ENCODE peak calls at places on chromosome 20, in six cellular contexts. One of them, this sample, is unnamed. For H3K9me3 and H3K27me3, the result is how much of the 10 kb centered on the place peaks cover.

GRCh38 chr20:25584905-25585704 is at the start of gene NINL:
- DNase-seq in spleen: peak
- DNase-seq in colonic mucosa: peak
- DNase-seq in right cardiac atrium: peak
- DNase-seq in left lung: peak
- DNase-seq in neural progenitor cell: peak
- DNase-seq in this sample: peak

GRCh38 chr20:59152559-59153354 is 10.9 kb upstream of the ZNF831 start:
- DNase-seq in spleen: no peak
- DNase-seq in right cardiac atrium: no peak
- DNase-seq in colonic mucosa: no peak
- DNase-seq in neural progenitor cell: no peak
- DNase-seq in left lung: peak
- DNase-seq in this sample: no peak

GRCh38 chr20:54293526-54293925 is 85.6 kb downstream of the PFDN4 start:
- DNase-seq in spleen: no peak
- DNase-seq in neural progenitor cell: no peak
- DNase-seq in left lung: no peak
- DNase-seq in colonic mucosa: no peak
- DNase-seq in right cardiac atrium: no peak
- DNase-seq in this sample: peak

GRCh38 chr20:5835870-5836269 is 85.7 kb downstream of the SHLD1 start:
- DNase-seq in colonic mucosa: no peak
- DNase-seq in left lung: no peak
- DNase-seq in spleen: no peak
- DNase-seq in right cardiac atrium: no peak
- DNase-seq in neural progenitor cell: no peak
- DNase-seq in this sample: no peak

GRCh38 chr20:57298457-57298856 is 31.1 kb upstream of the SPO11 start:
- DNase-seq in spleen: no peak
- DNase-seq in left lung: no peak
- DNase-seq in neural progenitor cell: no peak
- DNase-seq in colonic mucosa: no peak
- DNase-seq in right cardiac atrium: no peak
- DNase-seq in this sample: no peak

GRCh38 chr20:38278763-38279162 is 18.2 kb upstream of the KIAA1755 start:
- DNase-seq in left lung: no peak
- DNase-seq in neural progenitor cell: no peak
- DNase-seq in right cardiac atrium: no peak
- DNase-seq in colonic mucosa: no peak
- DNase-seq in spleen: no peak
- DNase-seq in this sample: no peak

GRCh38 chr20:35129647-35130069 is 17.5 kb downstream of the EDEM2 start:
- DNase-seq in neural progenitor cell: no peak
- DNase-seq in colonic mucosa: no peak
- DNase-seq in right cardiac atrium: no peak
- DNase-seq in spleen: no peak
- DNase-seq in left lung: no peak
- DNase-seq in this sample: peak

GRCh38 chr20:31516651-31517050 is 2.4 kb downstream of the HM13 start:
- DNase-seq in right cardiac atrium: no peak
- DNase-seq in left lung: no peak
- DNase-seq in colonic mucosa: no peak
- DNase-seq in spleen: no peak
- DNase-seq in neural progenitor cell: no peak
- DNase-seq in this sample: no peak

GRCh38 chr20:18380908-18381529 is 85.8 kb downstream of the DZANK1 start:
- DNase-seq in left lung: no peak
- DNase-seq in right cardiac atrium: no peak
- DNase-seq in neural progenitor cell: peak
- DNase-seq in colonic mucosa: no peak
- DNase-seq in spleen: no peak
- DNase-seq in this sample: no peak

GRCh38 chr20:63847374-63848002 is 13.8 kb upstream of the ABHD16B start:
- DNase-seq in left lung: no peak
- DNase-seq in colonic mucosa: no peak
- DNase-seq in spleen: peak
- DNase-seq in neural progenitor cell: peak
- DNase-seq in right cardiac atrium: peak
- DNase-seq in this sample: no peak

GRCh38 chr20:31566658-31567379 is 38.3 kb upstream of the ID1 start:
- DNase-seq in spleen: no peak
- DNase-seq in left lung: no peak
- DNase-seq in neural progenitor cell: no peak
- DNase-seq in colonic mucosa: no peak
- DNase-seq in right cardiac atrium: no peak
- DNase-seq in this sample: no peak

GRCh38 chr20:63337786-63338420 is 23.2 kb downstream of the CHRNA4 start:
- DNase-seq in left lung: no peak
- DNase-seq in spleen: no peak
- DNase-seq in right cardiac atrium: peak
- DNase-seq in neural progenitor cell: no peak
- DNase-seq in colonic mucosa: no peak
- DNase-seq in this sample: no peak

GRCh38 chr20:37943501-37944455 is 40.9 kb downstream of the VSTM2L start:
- DNase-seq in neural progenitor cell: no peak
- DNase-seq in left lung: no peak
- DNase-seq in right cardiac atrium: no peak
- DNase-seq in colonic mucosa: peak
- DNase-seq in spleen: no peak
- DNase-seq in this sample: no peak

GRCh38 chr20:13610205-13610604 is 28.5 kb downstream of the TASP1 start:
- DNase-seq in neural progenitor cell: peak
- DNase-seq in right cardiac atrium: no peak
- DNase-seq in colonic mucosa: no peak
- DNase-seq in left lung: no peak
- DNase-seq in spleen: no peak
- DNase-seq in this sample: no peak

GRCh38 chr20:45011108-45011526 is 44.8 kb downstream of the STK4 start:
- DNase-seq in left lung: no peak
- DNase-seq in neural progenitor cell: peak
- DNase-seq in colonic mucosa: peak
- DNase-seq in right cardiac atrium: peak
- DNase-seq in spleen: no peak
- DNase-seq in this sample: peak

GRCh38 chr20:44967207-44967807 is 995 bp downstream of the STK4 start:
- DNase-seq in right cardiac atrium: no peak
- DNase-seq in left lung: no peak
- DNase-seq in colonic mucosa: peak
- DNase-seq in neural progenitor cell: no peak
- DNase-seq in spleen: no peak
- DNase-seq in this sample: no peak

GRCh38 chr20:20491110-20491783 is 123.3 kb downstream of the INSM1 start:
- DNase-seq in neural progenitor cell: no peak
- DNase-seq in spleen: no peak
- DNase-seq in colonic mucosa: no peak
- DNase-seq in right cardiac atrium: no peak
- DNase-seq in left lung: no peak
- DNase-seq in this sample: no peak

GRCh38 chr20:9260027-9260426 is 191.1 kb downstream of the PLCB4 start:
- DNase-seq in right cardiac atrium: no peak
- DNase-seq in spleen: no peak
- DNase-seq in neural progenitor cell: no peak
- DNase-seq in colonic mucosa: no peak
- DNase-seq in left lung: no peak
- DNase-seq in this sample: no peak

GRCh38 chr20:14997791-14998190 is 660.4 kb upstream of the FLRT3 start:
- DNase-seq in right cardiac atrium: no peak
- DNase-seq in left lung: no peak
- DNase-seq in neural progenitor cell: no peak
- DNase-seq in spleen: no peak
- DNase-seq in colonic mucosa: no peak
- DNase-seq in this sample: no peak

DNA sequence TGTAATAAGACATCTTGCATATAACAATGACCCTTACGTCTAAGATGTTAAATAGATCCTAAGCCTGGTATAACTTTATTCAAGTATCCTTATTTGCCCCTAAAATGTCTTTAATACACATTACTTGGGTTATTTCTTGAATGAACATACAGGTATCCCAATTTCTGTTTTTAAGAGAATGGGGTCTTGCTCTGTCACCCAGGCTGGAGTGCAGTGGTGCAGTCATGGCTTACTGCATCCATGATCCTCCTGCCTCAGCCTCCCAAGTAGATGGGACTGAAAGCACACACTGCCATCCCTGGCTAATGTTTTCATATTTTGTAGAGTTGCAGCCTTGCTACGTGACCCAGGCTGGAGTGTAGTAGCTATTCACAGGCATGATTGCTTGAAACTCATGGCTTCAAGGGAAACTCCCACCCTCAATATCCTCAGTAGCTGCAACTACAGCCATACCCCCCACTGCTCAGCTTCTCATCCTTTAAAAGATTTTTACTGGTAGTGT is 10.4 kb upstream of the ZNFX1 start:
- DNase-seq in neural progenitor cell: no peak
- DNase-seq in colonic mucosa: no peak
- DNase-seq in left lung: no peak
- DNase-seq in spleen: no peak
- DNase-seq in right cardiac atrium: no peak
- DNase-seq in this sample: no peak
- H3K9me3 ChIP-seq in neural progenitor cell: under half
- H3K9me3 ChIP-seq in colonic mucosa: under half
- H3K9me3 ChIP-seq in left lung: under half
- H3K9me3 ChIP-seq in spleen: under half
- H3K9me3 ChIP-seq in right cardiac atrium: under half
- H3K9me3 ChIP-seq in this sample: under half

GRCh38 chr20:40689943-40690835 is 1.2 kb upstream of the MAFB start:
- DNase-seq in left lung: peak
- DNase-seq in neural progenitor cell: peak
- DNase-seq in colonic mucosa: peak
- DNase-seq in right cardiac atrium: peak
- DNase-seq in spleen: peak
- DNase-seq in this sample: peak

GRCh38 chr20:40689100-40689942 is at the start of gene MAFB:
- DNase-seq in colonic mucosa: peak
- DNase-seq in right cardiac atrium: peak
- DNase-seq in spleen: peak
- DNase-seq in left lung: peak
- DNase-seq in neural progenitor cell: peak
- DNase-seq in this sample: peak

GRCh38 chr20:40691566-40692239 is 2.7 kb upstream of the MAFB start:
- DNase-seq in neural progenitor cell: peak
- DNase-seq in spleen: no peak
- DNase-seq in left lung: no peak
- DNase-seq in colonic mucosa: no peak
- DNase-seq in right cardiac atrium: no peak
- DNase-seq in this sample: no peak

GRCh38 chr20:40692240-40693011 is 3.4 kb upstream of the MAFB start:
- DNase-seq in neural progenitor cell: peak
- DNase-seq in left lung: no peak
- DNase-seq in spleen: no peak
- DNase-seq in right cardiac atrium: no peak
- DNase-seq in colonic mucosa: no peak
- DNase-seq in this sample: no peak

DNA sequence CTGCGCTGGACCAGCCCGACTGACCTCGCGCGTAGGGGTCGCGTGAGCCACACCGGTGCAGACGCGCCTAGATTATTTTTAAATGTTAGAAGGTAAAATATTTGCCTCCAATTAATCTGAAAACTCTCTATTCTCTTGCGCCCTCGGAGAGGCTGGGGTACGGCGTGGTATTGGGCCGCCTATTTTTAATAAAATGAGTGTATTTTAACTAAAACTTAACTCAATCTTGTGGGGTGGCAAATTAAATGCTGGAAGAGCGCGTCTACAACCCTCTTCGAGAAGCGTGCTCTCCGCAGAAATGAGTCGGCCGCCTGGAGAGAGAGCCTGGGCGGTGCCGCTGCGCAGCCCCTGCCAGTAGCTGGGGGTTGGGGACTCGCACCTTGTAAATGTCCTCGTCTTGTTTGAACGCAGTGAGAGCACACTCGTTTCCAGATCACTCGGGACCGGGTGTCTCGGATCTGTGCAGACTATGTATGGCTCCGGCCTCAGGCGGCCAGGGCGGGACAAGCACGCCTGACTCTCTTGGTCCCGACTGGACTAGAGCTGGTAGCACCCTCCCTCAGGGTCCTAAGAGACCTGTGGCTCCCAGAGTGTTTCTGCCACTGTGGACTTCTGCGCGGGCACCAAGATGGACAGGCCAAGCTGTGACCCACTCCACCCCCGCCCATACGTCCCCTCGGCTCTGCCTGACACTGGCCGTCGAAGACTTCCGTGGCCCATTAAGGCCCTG is 2.0 kb upstream of the MAFB start:
- DNase-seq in spleen: no peak
- DNase-seq in left lung: no peak
- DNase-seq in colonic mucosa: no peak
- DNase-seq in right cardiac atrium: no peak
- DNase-seq in neural progenitor cell: peak
- DNase-seq in this sample: no peak
- H3K27me3 ChIP-seq in spleen: under half
- H3K27me3 ChIP-seq in left lung: under half
- H3K27me3 ChIP-seq in colonic mucosa: half or more
- H3K27me3 ChIP-seq in right cardiac atrium: under half
- H3K27me3 ChIP-seq in neural progenitor cell: half or more
- H3K27me3 ChIP-seq in this sample: under half

GRCh38 chr20:56157530-56158203 is 90.9 kb upstream of the MC3R start:
- DNase-seq in colonic mucosa: no peak
- DNase-seq in left lung: no peak
- DNase-seq in spleen: no peak
- DNase-seq in right cardiac atrium: no peak
- DNase-seq in neural progenitor cell: no peak
- DNase-seq in this sample: no peak
- H3K9me3 ChIP-seq in colonic mucosa: under half
- H3K9me3 ChIP-seq in left lung: under half
- H3K9me3 ChIP-seq in spleen: under half
- H3K9me3 ChIP-seq in right cardiac atrium: under half
- H3K9me3 ChIP-seq in neural progenitor cell: under half
- H3K9me3 ChIP-seq in this sample: under half

GRCh38 chr20:2756056-2756611 is 44.3 kb downstream of the CPXM1 start:
- DNase-seq in left lung: no peak
- DNase-seq in right cardiac atrium: no peak
- DNase-seq in neural progenitor cell: peak
- DNase-seq in spleen: peak
- DNase-seq in colonic mucosa: no peak
- DNase-seq in this sample: no peak

GRCh38 chr20:2753456-2754040 is 46.9 kb downstream of the CPXM1 start:
- DNase-seq in right cardiac atrium: no peak
- DNase-seq in colonic mucosa: no peak
- DNase-seq in spleen: peak
- DNase-seq in neural progenitor cell: no peak
- DNase-seq in left lung: no peak
- DNase-seq in this sample: no peak

GRCh38 chr20:2755451-2756055 is 44.9 kb downstream of the CPXM1 start:
- DNase-seq in colonic mucosa: no peak
- DNase-seq in right cardiac atrium: no peak
- DNase-seq in neural progenitor cell: no peak
- DNase-seq in left lung: no peak
- DNase-seq in spleen: peak
- DNase-seq in this sample: no peak

GRCh38 chr20:2752631-2753455 is 47.6 kb downstream of the CPXM1 start:
- DNase-seq in right cardiac atrium: peak
- DNase-seq in neural progenitor cell: peak
- DNase-seq in left lung: no peak
- DNase-seq in spleen: peak
- DNase-seq in colonic mucosa: peak
- DNase-seq in this sample: peak

DNA sequence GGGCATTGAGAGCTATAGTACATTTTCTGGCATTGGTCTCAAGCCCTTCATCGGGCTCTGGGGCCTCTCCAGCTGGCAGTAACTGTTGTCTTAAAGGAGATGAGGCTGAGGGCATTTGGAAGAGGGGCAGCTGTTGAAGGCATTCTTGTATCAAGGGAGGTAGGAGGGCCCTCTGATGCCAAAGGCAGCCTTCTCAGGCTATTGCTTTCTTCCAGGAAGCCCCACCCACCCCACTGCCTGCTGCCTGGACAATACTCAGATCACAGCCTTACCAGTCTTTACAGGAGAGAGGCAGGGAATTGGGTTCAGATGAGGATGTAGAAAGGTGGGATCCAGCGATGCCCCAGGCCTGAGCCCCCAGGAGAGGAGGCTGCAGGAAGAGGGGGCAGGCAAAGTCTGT is 46.0 kb downstream of the CPXM1 start:
- DNase-seq in spleen: peak
- DNase-seq in neural progenitor cell: no peak
- DNase-seq in right cardiac atrium: no peak
- DNase-seq in colonic mucosa: no peak
- DNase-seq in left lung: no peak
- DNase-seq in this sample: no peak
- H3K27me3 ChIP-seq in spleen: under half
- H3K27me3 ChIP-seq in neural progenitor cell: half or more
- H3K27me3 ChIP-seq in right cardiac atrium: under half
- H3K27me3 ChIP-seq in colonic mucosa: under half
- H3K27me3 ChIP-seq in left lung: under half
- H3K27me3 ChIP-seq in this sample: under half

This sample was measured in MG63.